ENCODE peak calls at places on chromosomes 5 and 9, in four cellular contexts. One of them, this sample, is unnamed.

GRCh38 chr9:83992407-83992806 is 11.8 kb downstream of the RMI1 start:
- DNase-seq in mammary epithelial cell: no peak
- DNase-seq in PC-3: peak
- DNase-seq in H1: no peak
- DNase-seq in this sample: peak

GRCh38 chr5:116436674-116437350 is 137.8 kb downstream of the SEMA6A start:
- DNase-seq in H1: no peak
- DNase-seq in PC-3: no peak
- DNase-seq in mammary epithelial cell: no peak
- DNase-seq in this sample: no peak

GRCh38 chr9:114285166-114285867 is 37.6 kb upstream of the ORM1 start:
- DNase-seq in H1: no peak
- DNase-seq in mammary epithelial cell: no peak
- DNase-seq in PC-3: peak
- DNase-seq in this sample: peak

GRCh38 chr5:122533825-122534224 is 221.8 kb downstream of the SNCAIP start:
- DNase-seq in mammary epithelial cell: no peak
- DNase-seq in PC-3: no peak
- DNase-seq in H1: no peak
- DNase-seq in this sample: no peak

GRCh38 chr9:128823362-128823902 is 5.1 kb downstream of the ENDOG start:
- DNase-seq in mammary epithelial cell: no peak
- DNase-seq in PC-3: no peak
- DNase-seq in H1: no peak
- DNase-seq in this sample: no peak

GRCh38 chr5:60210810-60211209 is 317.3 kb upstream of the PDE4D start:
- DNase-seq in H1: no peak
- DNase-seq in mammary epithelial cell: no peak
- DNase-seq in PC-3: no peak
- DNase-seq in this sample: no peak

GRCh38 chr9:134642385-134643181 is 980 bp downstream of the COL5A1 start:
- DNase-seq in mammary epithelial cell: peak
- DNase-seq in PC-3: peak
- DNase-seq in H1: no peak
- DNase-seq in this sample: peak

GRCh38 chr9:72749276-72749675 is 203.6 kb downstream of the ALDH1A1 start:
- DNase-seq in H1: no peak
- DNase-seq in mammary epithelial cell: peak
- DNase-seq in PC-3: no peak
- DNase-seq in this sample: no peak

GRCh38 chr5:50744761-50745160 is 78.3 kb downstream of the PARP8 start:
- DNase-seq in PC-3: no peak
- DNase-seq in H1: no peak
- DNase-seq in mammary epithelial cell: peak
- DNase-seq in this sample: peak

GRCh38 chr5:100595152-100595811 is 60.1 kb downstream of the FAM174A start:
- DNase-seq in H1: no peak
- DNase-seq in mammary epithelial cell: peak
- DNase-seq in PC-3: peak
- DNase-seq in this sample: peak

GRCh38 chr9:5185220-5185840 is at the start of gene INSL6:
- DNase-seq in PC-3: no peak
- DNase-seq in H1: no peak
- DNase-seq in mammary epithelial cell: no peak
- DNase-seq in this sample: no peak

GRCh38 chr9:87964826-87965225 is 9.5 kb downstream of the CDK20 start:
- DNase-seq in mammary epithelial cell: no peak
- DNase-seq in PC-3: no peak
- DNase-seq in H1: no peak
- DNase-seq in this sample: no peak

GRCh38 chr5:83956386-83956785 is 235.7 kb upstream of the HAPLN1 start:
- DNase-seq in H1: no peak
- DNase-seq in mammary epithelial cell: no peak
- DNase-seq in PC-3: no peak
- DNase-seq in this sample: peak

GRCh38 chr5:91598216-91598615 is 215.1 kb upstream of the ARRDC3 start:
- DNase-seq in H1: no peak
- DNase-seq in PC-3: no peak
- DNase-seq in mammary epithelial cell: no peak
- DNase-seq in this sample: no peak

GRCh38 chr5:57953830-57954229 is 471.2 kb upstream of the ACTBL2 start:
- DNase-seq in PC-3: no peak
- DNase-seq in H1: no peak
- DNase-seq in mammary epithelial cell: no peak
- DNase-seq in this sample: no peak

GRCh38 chr5:154712518-154713437 is 42.4 kb upstream of the LARP1 start:
- DNase-seq in H1: peak
- DNase-seq in PC-3: peak
- DNase-seq in mammary epithelial cell: peak
- DNase-seq in this sample: no peak

GRCh38 chr9:81531511-81531910 is 157.8 kb downstream of the TLE1 start:
- DNase-seq in mammary epithelial cell: no peak
- DNase-seq in PC-3: no peak
- DNase-seq in H1: no peak
- DNase-seq in this sample: no peak

GRCh38 chr5:10760033-10760975 is 730 bp downstream of the DAP start:
- DNase-seq in H1: no peak
- DNase-seq in mammary epithelial cell: peak
- DNase-seq in PC-3: peak
- DNase-seq in this sample: peak

GRCh38 chr9:131867611-131868192 is 127.8 kb upstream of the RAPGEF1 start:
- DNase-seq in PC-3: no peak
- DNase-seq in mammary epithelial cell: no peak
- DNase-seq in H1: no peak
- DNase-seq in this sample: no peak

GRCh38 chr5:33891731-33892418 is at the start of gene ADAMTS12:
- DNase-seq in mammary epithelial cell: peak
- DNase-seq in PC-3: no peak
- DNase-seq in H1: no peak
- DNase-seq in this sample: peak

GRCh38 chr5:78538240-78538850 is 110.2 kb downstream of the LHFPL2 start:
- DNase-seq in H1: no peak
- DNase-seq in mammary epithelial cell: peak
- DNase-seq in PC-3: no peak
- DNase-seq in this sample: no peak

GRCh38 chr9:87267701-87268100 is 230.0 kb upstream of the DAPK1 start:
- DNase-seq in PC-3: no peak
- DNase-seq in H1: no peak
- DNase-seq in mammary epithelial cell: no peak
- DNase-seq in this sample: no peak

GRCh38 chr5:1527533-1528205 is 3.9 kb upstream of the LPCAT1 start:
- DNase-seq in mammary epithelial cell: no peak
- DNase-seq in PC-3: no peak
- DNase-seq in H1: no peak
- DNase-seq in this sample: no peak

GRCh38 chr5:140073296-140073695 is 30.2 kb upstream of the NRG2 start:
- DNase-seq in mammary epithelial cell: no peak
- DNase-seq in PC-3: peak
- DNase-seq in H1: no peak
- DNase-seq in this sample: peak

GRCh38 chr5:90878549-90879196 is 320.1 kb downstream of the ADGRV1 start:
- DNase-seq in PC-3: peak
- DNase-seq in mammary epithelial cell: peak
- DNase-seq in H1: no peak
- DNase-seq in this sample: peak

GRCh38 chr9:6079386-6079785 is 64.0 kb upstream of the RANBP6 start:
- DNase-seq in H1: no peak
- DNase-seq in PC-3: no peak
- DNase-seq in mammary epithelial cell: no peak
- DNase-seq in this sample: no peak

GRCh38 chr9:105932276-105932675 is 237.9 kb downstream of the TMEM38B start:
- DNase-seq in H1: no peak
- DNase-seq in mammary epithelial cell: no peak
- DNase-seq in PC-3: no peak
- DNase-seq in this sample: no peak

GRCh38 chr5:98769006-98769255 is 4.5 kb upstream of the RGMB start:
- DNase-seq in H1: no peak
- DNase-seq in PC-3: peak
- DNase-seq in mammary epithelial cell: no peak
- DNase-seq in this sample: no peak

GRCh38 chr5:132496631-132497487 is 6.3 kb upstream of the IRF1 start:
- DNase-seq in mammary epithelial cell: peak
- DNase-seq in H1: no peak
- DNase-seq in PC-3: peak
- DNase-seq in this sample: peak

GRCh38 chr5:83925321-83925877 is 204.7 kb upstream of the HAPLN1 start:
- DNase-seq in H1: no peak
- DNase-seq in mammary epithelial cell: peak
- DNase-seq in PC-3: peak
- DNase-seq in this sample: peak

GRCh38 chr5:1101991-1102713 is 9.7 kb downstream of the SLC12A7 start:
- DNase-seq in mammary epithelial cell: no peak
- DNase-seq in H1: no peak
- DNase-seq in PC-3: no peak
- DNase-seq in this sample: no peak

GRCh38 chr5:55180016-55180415 is 7.0 kb upstream of the CDC20B start:
- DNase-seq in PC-3: no peak
- DNase-seq in H1: no peak
- DNase-seq in mammary epithelial cell: peak
- DNase-seq in this sample: no peak

GRCh38 chr5:10503997-10504761 is 59.7 kb upstream of the ANKRD33B start:
- DNase-seq in H1: no peak
- DNase-seq in PC-3: no peak
- DNase-seq in mammary epithelial cell: no peak
- DNase-seq in this sample: no peak

GRCh38 chr9:3181049-3181953 is 337.4 kb upstream of the PUM3 start:
- DNase-seq in mammary epithelial cell: peak
- DNase-seq in H1: peak
- DNase-seq in PC-3: peak
- DNase-seq in this sample: no peak
- TF ChIP-seq CTCF in mammary epithelial cell: peak
- TF ChIP-seq CTCF in H1: peak
- TF ChIP-seq CTCF in PC-3: peak
- TF ChIP-seq CTCF in this sample: peak

GRCh38 chr5:173303878-173304590 is 24.2 kb downstream of the STC2 start:
- DNase-seq in H1: no peak
- DNase-seq in PC-3: peak
- DNase-seq in mammary epithelial cell: no peak
- DNase-seq in this sample: peak
- H2AFZ ChIP-seq in H1: peak
- H2AFZ ChIP-seq in PC-3: no peak
- H2AFZ ChIP-seq in mammary epithelial cell: no peak
- H2AFZ ChIP-seq in this sample: no peak

GRCh38 chr9:26504057-26504456 is 388.5 kb downstream of the CAAP1 start:
- DNase-seq in PC-3: no peak
- DNase-seq in H1: no peak
- DNase-seq in mammary epithelial cell: no peak
- DNase-seq in this sample: no peak

GRCh38 chr9:26500471-26500870 is 392.1 kb downstream of the CAAP1 start:
- DNase-seq in H1: no peak
- DNase-seq in PC-3: no peak
- DNase-seq in mammary epithelial cell: no peak
- DNase-seq in this sample: no peak

GRCh38 chr9:26502311-26502710 is 390.3 kb downstream of the CAAP1 start:
- DNase-seq in mammary epithelial cell: no peak
- DNase-seq in H1: no peak
- DNase-seq in PC-3: peak
- DNase-seq in this sample: no peak
- TF ChIP-seq CTCF in mammary epithelial cell: no peak
- TF ChIP-seq CTCF in H1: peak
- TF ChIP-seq CTCF in PC-3: peak
- TF ChIP-seq CTCF in this sample: no peak

GRCh38 chr5:151676719-151677118 is 10.0 kb downstream of the SPARC start:
- DNase-seq in PC-3: no peak
- DNase-seq in H1: no peak
- DNase-seq in mammary epithelial cell: no peak
- DNase-seq in this sample: peak

GRCh38 chr5:151679421-151680155 is 7.1 kb downstream of the SPARC start:
- DNase-seq in PC-3: no peak
- DNase-seq in H1: no peak
- DNase-seq in mammary epithelial cell: no peak
- DNase-seq in this sample: peak

GRCh38 chr5:151678713-151679112 is 8.0 kb downstream of the SPARC start:
- DNase-seq in PC-3: no peak
- DNase-seq in mammary epithelial cell: no peak
- DNase-seq in H1: no peak
- DNase-seq in this sample: no peak

GRCh38 chr5:151675956-151676712 is 10.6 kb downstream of the SPARC start:
- DNase-seq in mammary epithelial cell: no peak
- DNase-seq in H1: no peak
- DNase-seq in PC-3: peak
- DNase-seq in this sample: no peak

GRCh38 chr5:151678146-151678545 is 8.6 kb downstream of the SPARC start:
- DNase-seq in PC-3: no peak
- DNase-seq in mammary epithelial cell: no peak
- DNase-seq in H1: no peak
- DNase-seq in this sample: peak
- H2AFZ ChIP-seq in PC-3: no peak
- H2AFZ ChIP-seq in mammary epithelial cell: no peak
- H2AFZ ChIP-seq in H1: no peak
- H2AFZ ChIP-seq in this sample: no peak

GRCh38 chr9:136244116-136244775 is 1.4 kb downstream of the QSOX2 start:
- DNase-seq in PC-3: no peak
- DNase-seq in mammary epithelial cell: no peak
- DNase-seq in H1: no peak
- DNase-seq in this sample: peak

GRCh38 chr9:136243631-136244030 is 2.0 kb downstream of the QSOX2 start:
- DNase-seq in mammary epithelial cell: no peak
- DNase-seq in PC-3: no peak
- DNase-seq in H1: no peak
- DNase-seq in this sample: no peak

GRCh38 chr9:136242248-136242647 is 3.4 kb downstream of the QSOX2 start:
- DNase-seq in mammary epithelial cell: no peak
- DNase-seq in H1: no peak
- DNase-seq in PC-3: no peak
- DNase-seq in this sample: no peak

GRCh38 chr9:136241540-136241939 is 4.1 kb downstream of the QSOX2 start:
- DNase-seq in mammary epithelial cell: no peak
- DNase-seq in H1: no peak
- DNase-seq in PC-3: no peak
- DNase-seq in this sample: no peak

GRCh38 chr9:136242908-136243525 is 2.6 kb downstream of the QSOX2 start:
- DNase-seq in H1: no peak
- DNase-seq in mammary epithelial cell: no peak
- DNase-seq in PC-3: peak
- DNase-seq in this sample: no peak
- TF ChIP-seq CTCF in H1: no peak
- TF ChIP-seq CTCF in mammary epithelial cell: no peak
- TF ChIP-seq CTCF in PC-3: peak
- TF ChIP-seq CTCF in this sample: no peak

GRCh38 chr5:72109051-72109411 is 1.8 kb downstream of the MAP1B start:
- DNase-seq in H1: no peak
- DNase-seq in mammary epithelial cell: no peak
- DNase-seq in PC-3: no peak
- DNase-seq in this sample: no peak

GRCh38 chr5:72107874-72108199 is 562 bp downstream of the MAP1B start:
- DNase-seq in PC-3: no peak
- DNase-seq in H1: no peak
- DNase-seq in mammary epithelial cell: peak
- DNase-seq in this sample: peak

GRCh38 chr5:72108200-72109050 is 1.1 kb downstream of the MAP1B start:
- DNase-seq in PC-3: peak
- DNase-seq in H1: no peak
- DNase-seq in mammary epithelial cell: peak
- DNase-seq in this sample: peak

GRCh38 chr5:72109625-72110024 is 2.4 kb downstream of the MAP1B start:
- DNase-seq in PC-3: no peak
- DNase-seq in mammary epithelial cell: no peak
- DNase-seq in H1: no peak
- DNase-seq in this sample: no peak

GRCh38 chr5:72106922-72107873 is at the start of gene MAP1B:
- DNase-seq in PC-3: peak
- DNase-seq in mammary epithelial cell: peak
- DNase-seq in H1: peak
- DNase-seq in this sample: peak
- H2AFZ ChIP-seq in PC-3: peak
- H2AFZ ChIP-seq in mammary epithelial cell: peak
- H2AFZ ChIP-seq in H1: peak
- H2AFZ ChIP-seq in this sample: peak